ENCODE peak calls at places on chromosomes 16 and 17, in five cellular contexts. J, N, E, T and Y are unnamed samples.

GRCh38 chr17:3687949-3688614 is 7.9 kb downstream of the P2RX5 start:
- DNase-seq in J (no peak), N (no peak), E (no peak), T (no peak), Y (no peak)

GRCh38 chr16:53913082-53913870 is 209.3 kb downstream of the FTO start:
- DNase-seq in J (peak; percentile 96), N (peak; percentile 48), E (peak; percentile 78), T (no peak), Y (no peak)

GRCh38 chr16:68128577-68129305 is 43.6 kb downstream of the NFATC3 start:
- DNase-seq in J (peak; percentile 48), N (no peak), E (no peak), T (no peak), Y (no peak)

GRCh38 chr17:77353684-77354419 is 213.1 kb downstream of the SEC14L1 start:
- DNase-seq in J (no peak), N (peak; percentile 26), E (no peak), T (peak; percentile 19), Y (no peak)

GRCh38 chr17:64161380-64161779 is 31.4 kb upstream of the ERN1 start:
- DNase-seq in J (no peak), N (no peak), E (no peak), T (no peak), Y (no peak)

GRCh38 chr17:59845595-59846390 is 47.0 kb downstream of the TUBD1 start:
- DNase-seq in J (peak; percentile 75), N (no peak), E (no peak), T (peak; percentile 89), Y (no peak)

GRCh38 chr16:24668481-24669001 is 60.9 kb upstream of the TNRC6A start:
- DNase-seq in J (no peak), N (peak; percentile 72), E (no peak), T (no peak), Y (no peak)

GRCh38 chr17:3043737-3044365 is 19.6 kb downstream of the OR1D5 start:
- DNase-seq in J (no peak), N (no peak), E (no peak), T (peak; percentile 51), Y (no peak)

GRCh38 chr16:89049484-89050118 is 44.1 kb upstream of the ACSF3 start:
- DNase-seq in J (no peak), N (no peak), E (no peak), T (no peak), Y (no peak)

GRCh38 chr17:73613947-73614655 is 30.1 kb downstream of the SDK2 start:
- DNase-seq in J (no peak), N (no peak), E (no peak), T (no peak), Y (no peak)

GRCh38 chr16:4409081-4409932 is 7.1 kb downstream of the CORO7 start:
- DNase-seq in J (no peak), N (no peak), E (no peak), T (no peak), Y (no peak)

GRCh38 chr16:81505011-81505660 is 60.5 kb downstream of the CMIP start:
- DNase-seq in J (no peak), N (no peak), E (no peak), T (no peak), Y (no peak)
- H3K27ac ChIP-seq in J (no peak overlapping the region), N (no peak overlapping the region), E (no peak overlapping the region), T (no peak overlapping the region), Y (no peak overlapping the region)

DNA sequence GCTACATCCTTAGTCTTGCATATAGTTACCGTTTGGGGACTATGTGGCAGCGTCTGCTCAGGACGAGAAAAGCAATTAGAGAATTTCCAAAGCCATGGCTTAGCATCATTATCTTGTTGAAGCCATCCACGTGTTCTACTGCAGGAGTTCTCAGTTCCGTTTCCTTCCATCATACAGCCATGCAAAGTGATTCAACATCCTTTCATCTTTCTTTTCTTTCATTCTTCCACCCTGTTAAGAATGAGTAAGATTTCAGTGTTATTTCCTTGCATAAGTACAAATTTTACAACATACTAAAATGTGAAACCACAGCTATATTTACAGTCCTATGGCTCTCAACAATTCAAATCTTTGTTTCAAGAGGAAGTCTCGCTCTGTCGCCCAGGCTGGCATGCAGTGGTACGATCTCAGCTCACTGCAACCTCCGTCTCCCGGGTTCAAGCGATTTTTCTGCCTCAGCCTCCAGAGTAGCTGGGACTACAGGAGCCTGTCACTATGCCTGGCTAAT is 3.8 kb downstream of the MARF1 start:
- DNase-seq in J (no peak), N (no peak), E (no peak), T (no peak), Y (no peak)
- H3K27ac ChIP-seq in J (no peak overlapping the region), N (no peak overlapping the region), E (no peak overlapping the region), T (no peak overlapping the region), Y (no peak overlapping the region)

GRCh38 chr17:28750178-28751047 is 6.6 kb downstream of the TRAF4 start:
- DNase-seq in J (peak; percentile 92), N (peak; percentile 92), E (peak; percentile 95), T (peak; percentile 97), Y (peak; percentile 84)

GRCh38 chr17:28748852-28749515 is 5.2 kb downstream of the TRAF4 start:
- DNase-seq in J (no peak), N (no peak), E (no peak), T (no peak), Y (no peak)

GRCh38 chr17:28747801-28748750 is 4.3 kb downstream of the TRAF4 start:
- DNase-seq in J (no peak), N (no peak), E (no peak), T (no peak), Y (no peak)

GRCh38 chr17:28751600-28752366 is 8.0 kb downstream of the TRAF4 start:
- DNase-seq in J (no peak), N (no peak), E (no peak), T (no peak), Y (no peak)

GRCh38 chr17:28749516-28750177 is 5.8 kb downstream of the TRAF4 start:
- DNase-seq in J (no peak), N (no peak), E (no peak), T (no peak), Y (no peak)
- H3K27ac ChIP-seq in J (no peak overlapping the region), N (peak overlapping the region; percentile 6), E (no peak overlapping the region), T (peak overlapping the region; percentile 62), Y (peak overlapping the region; percentile 52)

GRCh38 chr16:66359012-66359411 is 7.5 kb upstream of the CDH5 start:
- DNase-seq in J (no peak), N (no peak), E (no peak), T (no peak), Y (no peak)
- H3K27ac ChIP-seq in J (no peak overlapping the region), N (no peak overlapping the region), E (peak overlapping the region; percentile 46), T (no peak overlapping the region), Y (no peak overlapping the region)

GRCh38 chr17:80486692-80487091 is 10.3 kb upstream of the NPTX1 start:
- DNase-seq in J (no peak), N (no peak), E (no peak), T (no peak), Y (no peak)

GRCh38 chr17:80492343-80493136 is 16.1 kb upstream of the NPTX1 start:
- DNase-seq in J (no peak), N (no peak), E (no peak), T (no peak), Y (no peak)

GRCh38 chr17:80494547-80494946 is 18.1 kb upstream of the NPTX1 start:
- DNase-seq in J (no peak), N (no peak), E (peak; percentile 33), T (no peak), Y (no peak)

GRCh38 chr17:80487511-80487910 is 11.1 kb upstream of the NPTX1 start:
- DNase-seq in J (no peak), N (no peak), E (no peak), T (no peak), Y (no peak)

DNA sequence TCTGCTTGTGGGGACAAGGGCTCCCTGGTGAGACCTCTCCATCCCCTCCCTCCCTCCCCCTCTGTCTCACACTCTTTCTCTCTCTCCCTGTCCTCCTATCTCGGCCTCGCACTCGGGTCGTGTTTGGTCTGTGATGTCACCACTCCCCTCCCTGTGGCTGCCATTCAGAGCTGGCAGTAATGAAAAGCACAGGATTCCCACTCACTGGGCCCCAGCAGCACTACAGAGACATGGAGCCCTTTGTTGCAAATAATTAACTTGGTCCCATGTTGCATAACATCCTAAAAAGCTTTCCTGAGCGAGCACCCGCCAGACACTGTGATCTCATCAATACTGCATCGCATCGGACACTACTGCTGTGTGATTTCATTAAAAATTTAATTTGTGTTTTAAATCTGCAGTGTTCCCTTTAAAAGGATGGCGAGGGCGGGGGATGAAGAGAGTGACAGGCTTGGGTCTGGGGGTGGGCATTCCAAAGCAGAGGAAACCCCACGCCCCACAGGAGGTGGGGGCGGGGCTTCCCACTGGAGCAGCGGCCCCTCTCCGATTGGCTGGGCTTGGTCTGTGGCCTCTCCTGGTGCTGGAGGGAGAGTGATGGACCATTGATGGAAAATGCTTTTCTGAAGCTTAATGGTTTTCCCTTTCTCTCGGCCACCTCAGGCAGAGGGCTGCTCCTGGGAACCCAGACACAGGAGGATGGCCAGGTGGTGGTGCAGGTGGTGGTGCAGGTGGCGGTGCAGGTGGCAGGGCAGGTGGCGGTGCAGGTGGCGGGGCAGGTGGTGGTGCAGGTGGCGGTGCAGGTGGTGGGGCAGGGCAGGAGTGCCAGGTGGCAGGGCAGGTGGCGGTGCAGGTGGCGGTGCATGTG is 15.3 kb upstream of the NPTX1 start:
- DNase-seq in J (no peak), N (no peak), E (no peak), T (no peak), Y (no peak)
- H3K27ac ChIP-seq in J (no peak overlapping the region), N (no peak overlapping the region), E (no peak overlapping the region), T (no peak overlapping the region), Y (no peak overlapping the region)

GRCh38 chr16:79519448-79519847 is 81.1 kb downstream of the MAF start:
- DNase-seq in J (no peak), N (no peak), E (no peak), T (no peak), Y (no peak)
- H3K27ac ChIP-seq in J (no peak overlapping the region), N (no peak overlapping the region), E (no peak overlapping the region), T (no peak overlapping the region), Y (no peak overlapping the region)

DNA sequence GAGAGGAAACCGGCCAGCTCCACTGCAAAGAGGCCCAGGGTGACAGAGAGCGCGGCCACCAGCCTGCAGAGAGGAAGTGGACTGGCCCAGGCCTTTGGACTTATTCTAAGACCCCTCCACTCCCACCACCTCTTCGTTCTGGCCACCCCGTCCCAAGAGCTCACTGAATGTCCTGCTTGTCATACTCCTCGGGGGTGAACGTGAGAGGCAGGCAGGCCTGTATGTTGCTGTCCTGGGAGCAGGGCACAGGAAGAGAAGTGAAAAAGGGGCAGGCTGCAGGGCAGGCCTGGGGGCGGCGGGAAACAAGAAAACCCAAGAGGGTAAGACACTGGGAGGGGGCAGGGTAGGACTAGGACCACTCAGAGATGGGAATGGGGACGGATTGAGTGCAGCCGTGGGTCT is 384 bp downstream of the TMEM107 start:
- DNase-seq in J (no peak), N (no peak), E (peak; percentile 70), T (peak; percentile 49), Y (no peak)
- H3K27ac ChIP-seq in J (peak overlapping the region; percentile 45), N (peak overlapping the region; percentile 85), E (peak overlapping the region; percentile 79), T (peak overlapping the region; percentile 59), Y (peak overlapping the region; percentile 76)